ENCODE peak calls at places on chromosomes 4 and X, in ten cellular contexts. W, K, L, A, S, O, H, C, E and M are unnamed samples.

GRCh38 chrX:1265061-1265460 is 3.6 kb upstream of the CSF2RA start:
- DNase-seq in W (no peak), K (no peak), L (no peak), A (no peak), S (no peak), O (no peak), H (no peak), C (no peak), E (no peak), M (no peak)

GRCh38 chrX:132031867-132032266 is 8.8 kb downstream of the STK26 start:
- DNase-seq in W (no peak), K (no peak), L (no peak), A (no peak), S (no peak), O (no peak), H (no peak), C (no peak), E (no peak), M (no peak)

GRCh38 chrX:69996102-69996468 is 53.7 kb downstream of the AWAT2 start:
- DNase-seq in W (no peak), K (no peak), L (no peak), A (no peak), S (no peak), O (no peak), H (no peak), C (no peak), E (no peak), M (no peak)

GRCh38 chr4:86508436-86508835 is 85.7 kb upstream of the PTPN13 start:
- DNase-seq in W (peak; percentile 46), K (peak; percentile 56), L (no peak), A (no peak), S (peak; percentile 23), O (no peak), H (no peak), C (peak; percentile 73), E (no peak), M (no peak)

GRCh38 chrX:78104447-78105176 is 564 bp downstream of the PGK1 start:
- DNase-seq in W (peak; percentile 63), K (peak; percentile 38), L (no peak), A (peak; percentile 25), S (peak; percentile 7), O (peak; percentile 79), H (peak; percentile 0), C (peak; percentile 13), E (peak; percentile 60), M (no peak)

GRCh38 chr4:151865327-151865726 is 104.5 kb upstream of the GATB start:
- DNase-seq in W (no peak), K (no peak), L (no peak), A (no peak), S (no peak), O (peak; percentile 81), H (no peak), C (no peak), E (peak; percentile 47), M (no peak)

GRCh38 chr4:15413623-15414019 is 14.2 kb upstream of the C1QTNF7 start:
- DNase-seq in W (no peak), K (no peak), L (no peak), A (no peak), S (no peak), O (no peak), H (no peak), C (no peak), E (no peak), M (no peak)

GRCh38 chr4:153790962-153791551 is 2.2 kb upstream of the SFRP2 start:
- DNase-seq in W (no peak), K (no peak), L (no peak), A (peak; percentile 88), S (peak; percentile 46), O (peak; percentile 70), H (no peak), C (no peak), E (peak; percentile 51), M (peak; percentile 91)

GRCh38 chr4:3524920-3525319 is 7.3 kb downstream of the LRPAP1 start:
- DNase-seq in W (no peak), K (no peak), L (no peak), A (no peak), S (no peak), O (peak; percentile 53), H (no peak), C (no peak), E (no peak), M (no peak)

GRCh38 chr4:130812117-130812765 is 1716.3 kb downstream of the C4orf33 start:
- DNase-seq in W (no peak), K (no peak), L (no peak), A (no peak), S (no peak), O (no peak), H (no peak), C (no peak), E (no peak), M (no peak)

GRCh38 chr4:183392377-183392776 is 52.1 kb upstream of the CDKN2AIP start:
- DNase-seq in W (no peak), K (no peak), L (no peak), A (no peak), S (no peak), O (no peak), H (no peak), C (no peak), E (no peak), M (no peak)

GRCh38 chr4:97150966-97151365 is 992.3 kb downstream of the STPG2 start:
- DNase-seq in W (no peak), K (no peak), L (no peak), A (no peak), S (no peak), O (no peak), H (no peak), C (no peak), E (no peak), M (no peak)

GRCh38 chr4:48698029-48698901 is 81.8 kb downstream of the FRYL start:
- DNase-seq in W (peak; percentile 92), K (peak; percentile 86), L (no peak), A (no peak), S (peak; percentile 83), O (no peak), H (no peak), C (peak; percentile 88), E (peak; percentile 65), M (no peak)

GRCh38 chrX:112642349-112642748 is 37.4 kb downstream of the LHFPL1 start:
- DNase-seq in W (peak; percentile 72), K (no peak), L (peak; percentile 25), A (peak; percentile 67), S (peak; percentile 12), O (no peak), H (peak; percentile 38), C (peak; percentile 30), E (peak; percentile 46), M (peak; percentile 74)

GRCh38 chrX:15136795-15137194 is 133.1 kb downstream of the ASB9 start:
- DNase-seq in W (no peak), K (no peak), L (no peak), A (no peak), S (no peak), O (no peak), H (no peak), C (no peak), E (no peak), M (no peak)

GRCh38 chrX:100413231-100413630 is 3.2 kb upstream of the PCDH19 start:
- DNase-seq in W (peak; percentile 64), K (peak; percentile 18), L (no peak), A (peak; percentile 80), S (peak; percentile 25), O (no peak), H (peak; percentile 32), C (peak; percentile 34), E (no peak), M (no peak)

GRCh38 chr4:186297013-186297645 is 31.1 kb downstream of the F11 start:
- DNase-seq in W (peak; percentile 70), K (peak; percentile 40), L (peak; percentile 5), A (peak; percentile 75), S (peak; percentile 8), O (no peak), H (peak; percentile 2), C (peak; percentile 66), E (no peak), M (no peak)

GRCh38 chr4:76677571-76678326 is 220.2 kb downstream of the SOWAHB start:
- DNase-seq in W (no peak), K (no peak), L (no peak), A (no peak), S (no peak), O (no peak), H (no peak), C (no peak), E (no peak), M (no peak)

GRCh38 chrX:46913710-46914109 is 1.5 kb downstream of the JADE3 start:
- DNase-seq in W (peak; percentile 34), K (peak; percentile 7), L (no peak), A (peak; percentile 17), S (peak; percentile 14), O (no peak), H (no peak), C (peak; percentile 1), E (peak; percentile 45), M (no peak)

GRCh38 chr4:55468724-55469123 is 73.0 kb downstream of the TMEM165 start:
- DNase-seq in W (peak; percentile 33), K (peak; percentile 30), L (no peak), A (no peak), S (no peak), O (no peak), H (no peak), C (peak; percentile 52), E (no peak), M (no peak)

GRCh38 chr4:136803430-136803829 is 728.9 kb downstream of the PCDH18 start:
- DNase-seq in W (no peak), K (no peak), L (no peak), A (peak; percentile 5), S (peak; percentile 7), O (no peak), H (no peak), C (no peak), E (no peak), M (no peak)

GRCh38 chrX:14027031-14027430 is 2.7 kb downstream of the GEMIN8 start:
- DNase-seq in W (no peak), K (no peak), L (no peak), A (no peak), S (peak; percentile 15), O (no peak), H (no peak), C (no peak), E (no peak), M (no peak)

GRCh38 chr4:111781611-111782010 is 363.6 kb upstream of the FAM241A start:
- DNase-seq in W (no peak), K (no peak), L (no peak), A (no peak), S (peak; percentile 21), O (no peak), H (no peak), C (no peak), E (no peak), M (no peak)

GRCh38 chr4:27594917-27595316 is 734.3 kb downstream of the STIM2 start:
- DNase-seq in W (no peak), K (no peak), L (no peak), A (no peak), S (no peak), O (no peak), H (no peak), C (no peak), E (no peak), M (no peak)

GRCh38 chr4:92522371-92522770 is 218.6 kb downstream of the GRID2 start:
- DNase-seq in W (no peak), K (no peak), L (no peak), A (no peak), S (no peak), O (no peak), H (no peak), C (no peak), E (no peak), M (no peak)

GRCh38 chrX:83847339-83847738 is 13.6 kb upstream of the CYLC1 start:
- DNase-seq in W (no peak), K (no peak), L (no peak), A (no peak), S (no peak), O (no peak), H (no peak), C (no peak), E (no peak), M (no peak)

GRCh38 chr4:39576268-39576667 is 49.0 kb upstream of the UGDH start:
- DNase-seq in W (no peak), K (no peak), L (no peak), A (no peak), S (no peak), O (no peak), H (no peak), C (peak; percentile 17), E (no peak), M (peak; percentile 30)

GRCh38 chr4:134695433-134695832 is 493.8 kb upstream of the PABPC4L start:
- DNase-seq in W (no peak), K (no peak), L (no peak), A (peak; percentile 23), S (no peak), O (no peak), H (no peak), C (no peak), E (no peak), M (no peak)